ENCODE peak calls at places on chromosomes 7 and 10, in seven cellular contexts. A, Q, T, F, S, Y and G are unnamed samples.

GRCh38 chr7:40437498-40437897 is 302.7 kb downstream of the SUGCT start:
- DNase-seq in A (no peak), Q (peak), T (no peak), F (no peak), S (peak), Y (no peak), G (no peak)

GRCh38 chr10:53253221-53253620 is 480.6 kb upstream of the MBL2 start:
- DNase-seq in A (no peak), Q (no peak), T (no peak), F (no peak), S (no peak), Y (no peak), G (no peak)

GRCh38 chr10:124737221-124737620 is 7.0 kb downstream of the FAM53B start:
- DNase-seq in A (no peak), Q (no peak), T (no peak), F (no peak), S (no peak), Y (no peak), G (no peak)

GRCh38 chr10:127243490-127244272 is 47.3 kb upstream of the INSYN2A start:
- DNase-seq in A (no peak), Q (peak), T (no peak), F (peak), S (peak), Y (peak), G (peak)

GRCh38 chr10:1778570-1778969 is 41.2 kb upstream of the ADARB2 start:
- DNase-seq in A (no peak), Q (no peak), T (no peak), F (no peak), S (no peak), Y (no peak), G (no peak)

GRCh38 chr7:75573477-75574019 is 81.4 kb downstream of the SPDYE5 start:
- DNase-seq in A (no peak), Q (no peak), T (no peak), F (no peak), S (no peak), Y (no peak), G (no peak)

GRCh38 chr7:41874206-41874770 is 171.4 kb upstream of the INHBA start:
- DNase-seq in A (no peak), Q (no peak), T (no peak), F (no peak), S (no peak), Y (no peak), G (no peak)

GRCh38 chr10:77321868-77322267 is 315.7 kb downstream of the KCNMA1 start:
- DNase-seq in A (no peak), Q (peak), T (no peak), F (no peak), S (no peak), Y (no peak), G (no peak)

GRCh38 chr10:78937800-78938694 is 130.7 kb upstream of the ZMIZ1 start:
- DNase-seq in A (no peak), Q (no peak), T (no peak), F (no peak), S (no peak), Y (no peak), G (no peak)

GRCh38 chr7:158828343-158829020 is 827 bp downstream of the ESYT2 start:
- DNase-seq in A (no peak), Q (no peak), T (no peak), F (peak), S (no peak), Y (no peak), G (peak)

GRCh38 chr10:102118867-102119266 is 1.3 kb downstream of the LDB1 start:
- DNase-seq in A (no peak), Q (no peak), T (no peak), F (peak), S (no peak), Y (peak), G (peak)

GRCh38 chr7:123747620-123748141 is 1.1 kb downstream of the WASL start:
- DNase-seq in A (no peak), Q (peak), T (peak), F (peak), S (peak), Y (peak), G (peak)

GRCh38 chr7:94223375-94224084 is 171.2 kb upstream of the COL1A2 start:
- DNase-seq in A (no peak), Q (peak), T (no peak), F (no peak), S (peak), Y (no peak), G (no peak)

GRCh38 chr7:3836855-3837254 is 535.8 kb downstream of the SDK1 start:
- DNase-seq in A (no peak), Q (no peak), T (no peak), F (no peak), S (no peak), Y (no peak), G (no peak)

GRCh38 chr7:90709501-90710465 is 113.7 kb downstream of the CDK14 start:
- DNase-seq in A (no peak), Q (peak), T (no peak), F (no peak), S (peak), Y (no peak), G (peak)

GRCh38 chr7:98086231-98086855 is 20.3 kb upstream of the LMTK2 start:
- DNase-seq in A (no peak), Q (no peak), T (no peak), F (no peak), S (no peak), Y (no peak), G (peak)

GRCh38 chr10:4344544-4344994 is 481.4 kb upstream of the AKR1E2 start:
- DNase-seq in A (peak), Q (peak), T (no peak), F (peak), S (peak), Y (no peak), G (no peak)

GRCh38 chr10:108187396-108188012 is 1023.0 kb upstream of the SORCS1 start:
- DNase-seq in A (no peak), Q (no peak), T (no peak), F (no peak), S (no peak), Y (no peak), G (no peak)

GRCh38 chr10:63116452-63117072 is 16.6 kb upstream of the NRBF2 start:
- DNase-seq in A (no peak), Q (no peak), T (no peak), F (no peak), S (no peak), Y (no peak), G (no peak)

GRCh38 chr7:88151119-88151790 is 68.6 kb downstream of the SRI start:
- DNase-seq in A (no peak), Q (no peak), T (no peak), F (no peak), S (no peak), Y (no peak), G (no peak)

GRCh38 chr7:133789951-133790350 is 337.2 kb upstream of the LRGUK start:
- DNase-seq in A (no peak), Q (no peak), T (no peak), F (no peak), S (no peak), Y (no peak), G (no peak)

GRCh38 chr10:91036807-91037405 is 116.0 kb upstream of the ANKRD1 start:
- DNase-seq in A (no peak), Q (no peak), T (no peak), F (no peak), S (no peak), Y (no peak), G (no peak)

GRCh38 chr7:105794741-105795729 is 81.4 kb downstream of the ATXN7L1 start:
- DNase-seq in A (no peak), Q (peak), T (no peak), F (no peak), S (no peak), Y (no peak), G (no peak)

GRCh38 chr10:76111986-76112825 is 680.8 kb downstream of the LRMDA start:
- DNase-seq in A (no peak), Q (peak), T (no peak), F (no peak), S (no peak), Y (no peak), G (no peak)

GRCh38 chr7:39733881-39734571 is 110.7 kb downstream of the RALA start:
- DNase-seq in A (no peak), Q (peak), T (no peak), F (no peak), S (no peak), Y (no peak), G (peak)